ENCODE peak calls at places on chromosomes 5 and 9, in six cellular contexts. One of them, this sample, is unnamed.
A peak's percentile ranks its signal among the peaks of the same experiment; 100 is the strongest.

GRCh38 chr5:64742821-64743220 is 25.7 kb downstream of the SREK1IP1 start:
- DNase-seq in right atrium auricular region: no peak
- DNase-seq in fibroblast of villous mesenchyme: peak; percentile 53
- DNase-seq in coronary artery: no peak
- DNase-seq in BE2C: no peak
- DNase-seq in uterus: no peak
- DNase-seq in this sample: no peak

GRCh38 chr9:221989-222776 is 7.5 kb downstream of the DOCK8 start:
- DNase-seq in coronary artery: no peak
- DNase-seq in uterus: no peak
- DNase-seq in fibroblast of villous mesenchyme: peak; percentile 12
- DNase-seq in right atrium auricular region: no peak
- DNase-seq in BE2C: no peak
- DNase-seq in this sample: no peak

GRCh38 chr5:110054240-110054639 is 364.5 kb downstream of the MAN2A1 start:
- DNase-seq in coronary artery: no peak
- DNase-seq in right atrium auricular region: no peak
- DNase-seq in BE2C: peak; percentile 57
- DNase-seq in fibroblast of villous mesenchyme: peak; percentile 48
- DNase-seq in uterus: no peak
- DNase-seq in this sample: peak; percentile 87

GRCh38 chr9:123316053-123316718 is 39.8 kb upstream of the CRB2 start:
- DNase-seq in uterus: no peak
- DNase-seq in right atrium auricular region: no peak
- DNase-seq in fibroblast of villous mesenchyme: no peak
- DNase-seq in coronary artery: no peak
- DNase-seq in BE2C: no peak
- DNase-seq in this sample: no peak

GRCh38 chr5:103562084-103562452 is 521 bp downstream of the NUDT12 start:
- DNase-seq in uterus: no peak
- DNase-seq in fibroblast of villous mesenchyme: no peak
- DNase-seq in coronary artery: no peak
- DNase-seq in BE2C: no peak
- DNase-seq in right atrium auricular region: no peak
- DNase-seq in this sample: no peak

GRCh38 chr9:136532799-136533774 is 12.8 kb downstream of the NOTCH1 start:
- DNase-seq in uterus: no peak
- DNase-seq in right atrium auricular region: no peak
- DNase-seq in fibroblast of villous mesenchyme: no peak
- DNase-seq in coronary artery: no peak
- DNase-seq in BE2C: no peak
- DNase-seq in this sample: no peak

GRCh38 chr5:149932445-149933350 is 11.9 kb downstream of the PDE6A start:
- DNase-seq in coronary artery: no peak
- DNase-seq in BE2C: peak; percentile 66
- DNase-seq in uterus: no peak
- DNase-seq in fibroblast of villous mesenchyme: no peak
- DNase-seq in right atrium auricular region: no peak
- DNase-seq in this sample: no peak

GRCh38 chr5:50807661-50808060 is 141.2 kb downstream of the PARP8 start:
- DNase-seq in fibroblast of villous mesenchyme: no peak
- DNase-seq in BE2C: no peak
- DNase-seq in right atrium auricular region: no peak
- DNase-seq in uterus: no peak
- DNase-seq in coronary artery: no peak
- DNase-seq in this sample: peak; percentile 79

GRCh38 chr5:80799041-80799440 is 144.3 kb upstream of the DHFR start:
- DNase-seq in fibroblast of villous mesenchyme: no peak
- DNase-seq in uterus: no peak
- DNase-seq in right atrium auricular region: no peak
- DNase-seq in BE2C: no peak
- DNase-seq in coronary artery: no peak
- DNase-seq in this sample: no peak

GRCh38 chr5:156498226-156498965 is 171.4 kb downstream of the SGCD start:
- DNase-seq in BE2C: no peak
- DNase-seq in coronary artery: no peak
- DNase-seq in uterus: no peak
- DNase-seq in right atrium auricular region: no peak
- DNase-seq in fibroblast of villous mesenchyme: no peak
- DNase-seq in this sample: no peak

GRCh38 chr9:121788686-121789366 is 137.4 kb downstream of the DAB2IP start:
- DNase-seq in right atrium auricular region: no peak
- DNase-seq in BE2C: no peak
- DNase-seq in uterus: no peak
- DNase-seq in fibroblast of villous mesenchyme: no peak
- DNase-seq in coronary artery: no peak
- DNase-seq in this sample: no peak

GRCh38 chr5:139147743-139148079 is 50.5 kb downstream of the SIL1 start:
- DNase-seq in coronary artery: no peak
- DNase-seq in fibroblast of villous mesenchyme: peak; percentile 76
- DNase-seq in right atrium auricular region: no peak
- DNase-seq in uterus: peak; percentile 85
- DNase-seq in BE2C: peak; percentile 83
- DNase-seq in this sample: no peak

GRCh38 chr5:139275536-139276297 is 17.8 kb upstream of the MATR3 start:
- DNase-seq in BE2C: no peak
- DNase-seq in right atrium auricular region: no peak
- DNase-seq in fibroblast of villous mesenchyme: no peak
- DNase-seq in coronary artery: no peak
- DNase-seq in uterus: no peak
- DNase-seq in this sample: no peak

GRCh38 chr5:17189381-17190036 is 27.9 kb upstream of the BASP1 start:
- DNase-seq in fibroblast of villous mesenchyme: peak; percentile 92
- DNase-seq in uterus: peak; percentile 61
- DNase-seq in coronary artery: peak; percentile 77
- DNase-seq in BE2C: peak; percentile 84
- DNase-seq in right atrium auricular region: peak; percentile 86
- DNase-seq in this sample: no peak

GRCh38 chr5:172640822-172641358 is at the start of gene NEURL1B:
- DNase-seq in uterus: peak; percentile 83
- DNase-seq in BE2C: peak; percentile 91
- DNase-seq in right atrium auricular region: peak; percentile 73
- DNase-seq in coronary artery: no peak
- DNase-seq in fibroblast of villous mesenchyme: peak; percentile 58
- DNase-seq in this sample: no peak

GRCh38 chr5:174828786-174829510 is 104.6 kb downstream of the MSX2 start:
- DNase-seq in BE2C: no peak
- DNase-seq in uterus: no peak
- DNase-seq in coronary artery: no peak
- DNase-seq in right atrium auricular region: no peak
- DNase-seq in fibroblast of villous mesenchyme: no peak
- DNase-seq in this sample: no peak

GRCh38 chr5:14063691-14064090 is 79.5 kb upstream of the TRIO start:
- DNase-seq in fibroblast of villous mesenchyme: no peak
- DNase-seq in BE2C: no peak
- DNase-seq in coronary artery: no peak
- DNase-seq in uterus: no peak
- DNase-seq in right atrium auricular region: no peak
- DNase-seq in this sample: no peak

GRCh38 chr5:76521240-76521758 is 101.9 kb downstream of the F2RL2 start:
- DNase-seq in uterus: no peak
- DNase-seq in BE2C: no peak
- DNase-seq in right atrium auricular region: no peak
- DNase-seq in fibroblast of villous mesenchyme: peak; percentile 6
- DNase-seq in coronary artery: no peak
- DNase-seq in this sample: no peak

GRCh38 chr5:58019614-58020013 is 440.3 kb downstream of the PLK2 start:
- DNase-seq in right atrium auricular region: peak; percentile 60
- DNase-seq in BE2C: no peak
- DNase-seq in fibroblast of villous mesenchyme: no peak
- DNase-seq in coronary artery: no peak
- DNase-seq in uterus: peak; percentile 37
- DNase-seq in this sample: no peak

GRCh38 chr5:91074615-91075014 is 308.5 kb downstream of the ARRDC3 start:
- DNase-seq in BE2C: no peak
- DNase-seq in fibroblast of villous mesenchyme: peak; percentile 74
- DNase-seq in uterus: no peak
- DNase-seq in coronary artery: no peak
- DNase-seq in right atrium auricular region: no peak
- DNase-seq in this sample: no peak

GRCh38 chr9:36898621-36899020 is 135.4 kb downstream of the PAX5 start:
- DNase-seq in right atrium auricular region: no peak
- DNase-seq in coronary artery: peak; percentile 64
- DNase-seq in BE2C: no peak
- DNase-seq in uterus: no peak
- DNase-seq in fibroblast of villous mesenchyme: no peak
- DNase-seq in this sample: no peak

GRCh38 chr9:130660683-130661460 is 3.5 kb upstream of the PRDM12 start:
- DNase-seq in coronary artery: no peak
- DNase-seq in uterus: no peak
- DNase-seq in BE2C: no peak
- DNase-seq in right atrium auricular region: no peak
- DNase-seq in fibroblast of villous mesenchyme: no peak
- DNase-seq in this sample: no peak

GRCh38 chr9:32722704-32723103 is 60.6 kb upstream of the TMEM215 start:
- DNase-seq in uterus: no peak
- DNase-seq in BE2C: no peak
- DNase-seq in coronary artery: no peak
- DNase-seq in right atrium auricular region: no peak
- DNase-seq in fibroblast of villous mesenchyme: no peak
- DNase-seq in this sample: no peak

GRCh38 chr5:97735209-97735608 is 552.2 kb upstream of the RIOK2 start:
- DNase-seq in BE2C: no peak
- DNase-seq in right atrium auricular region: no peak
- DNase-seq in fibroblast of villous mesenchyme: peak; percentile 32
- DNase-seq in uterus: no peak
- DNase-seq in coronary artery: no peak
- DNase-seq in this sample: no peak

GRCh38 chr9:121743441-121744001 is 92.1 kb downstream of the DAB2IP start:
- DNase-seq in fibroblast of villous mesenchyme: peak; percentile 92
- DNase-seq in BE2C: peak; percentile 76
- DNase-seq in uterus: peak; percentile 86
- DNase-seq in right atrium auricular region: peak; percentile 89
- DNase-seq in coronary artery: peak; percentile 92
- DNase-seq in this sample: peak; percentile 72

GRCh38 chr9:109248133-109248581 is 72.7 kb downstream of the EPB41L4B start:
- DNase-seq in right atrium auricular region: no peak
- DNase-seq in coronary artery: no peak
- DNase-seq in fibroblast of villous mesenchyme: peak; percentile 25
- DNase-seq in BE2C: peak; percentile 16
- DNase-seq in uterus: no peak
- DNase-seq in this sample: no peak

GRCh38 chr9:109250311-109250741 is 70.5 kb downstream of the EPB41L4B start:
- DNase-seq in coronary artery: no peak
- DNase-seq in right atrium auricular region: no peak
- DNase-seq in uterus: no peak
- DNase-seq in fibroblast of villous mesenchyme: no peak
- DNase-seq in BE2C: no peak
- DNase-seq in this sample: no peak

GRCh38 chr9:109251080-109251775 is 69.6 kb downstream of the EPB41L4B start:
- DNase-seq in fibroblast of villous mesenchyme: peak; percentile 11
- DNase-seq in coronary artery: no peak
- DNase-seq in uterus: no peak
- DNase-seq in BE2C: no peak
- DNase-seq in right atrium auricular region: no peak
- DNase-seq in this sample: no peak

GRCh38 chr9:109250771-109251079 is 70.1 kb downstream of the EPB41L4B start:
- DNase-seq in fibroblast of villous mesenchyme: no peak
- DNase-seq in coronary artery: no peak
- DNase-seq in BE2C: no peak
- DNase-seq in right atrium auricular region: no peak
- DNase-seq in uterus: no peak
- DNase-seq in this sample: no peak

DNA sequence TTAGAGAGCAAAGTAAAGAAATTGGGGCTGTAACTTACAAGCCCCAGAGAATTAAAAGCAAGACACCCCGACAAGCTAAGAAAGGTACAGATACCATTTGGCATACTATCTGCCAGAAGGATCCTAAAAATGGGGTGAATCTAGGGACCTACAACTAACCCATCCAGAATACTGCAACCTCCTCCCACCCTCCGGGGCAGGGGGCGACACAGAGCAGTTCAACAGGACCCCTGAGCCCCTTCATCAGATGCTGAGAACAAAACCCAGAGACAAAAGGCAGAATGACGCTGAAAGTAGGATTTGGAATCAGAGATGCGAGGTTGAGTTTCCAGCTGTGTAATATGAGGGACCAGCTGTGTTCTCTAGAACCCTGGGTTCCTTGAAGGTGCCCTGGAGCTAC is 71.2 kb downstream of the EPB41L4B start:
- DNase-seq in coronary artery: no peak
- DNase-seq in fibroblast of villous mesenchyme: no peak
- DNase-seq in BE2C: no peak
- DNase-seq in right atrium auricular region: no peak
- DNase-seq in uterus: no peak
- DNase-seq in this sample: no peak
- TF ChIP-seq CTCF in coronary artery: no peak
- TF ChIP-seq CTCF in fibroblast of villous mesenchyme: no peak
- TF ChIP-seq CTCF in BE2C: peak; percentile 31
- TF ChIP-seq CTCF in right atrium auricular region: no peak
- TF ChIP-seq CTCF in uterus: no peak
- TF ChIP-seq CTCF in this sample: no peak

GRCh38 chr5:40654377-40655006 is 25.2 kb upstream of the PTGER4 start:
- DNase-seq in coronary artery: no peak
- DNase-seq in BE2C: no peak
- DNase-seq in uterus: no peak
- DNase-seq in right atrium auricular region: no peak
- DNase-seq in fibroblast of villous mesenchyme: no peak
- DNase-seq in this sample: no peak
- H3K4me3 ChIP-seq in coronary artery: no peak overlapping the region
- H3K4me3 ChIP-seq in BE2C: no peak overlapping the region
- H3K4me3 ChIP-seq in uterus: no peak overlapping the region
- H3K4me3 ChIP-seq in right atrium auricular region: no peak overlapping the region
- H3K4me3 ChIP-seq in fibroblast of villous mesenchyme: no peak overlapping the region
- H3K4me3 ChIP-seq in this sample: no peak overlapping the region

GRCh38 chr5:148912714-148913398 is 86.4 kb downstream of the ADRB2 start:
- DNase-seq in uterus: no peak
- DNase-seq in coronary artery: no peak
- DNase-seq in fibroblast of villous mesenchyme: peak; percentile 86
- DNase-seq in right atrium auricular region: no peak
- DNase-seq in BE2C: no peak
- DNase-seq in this sample: peak; percentile 96
- TF ChIP-seq CTCF in uterus: no peak
- TF ChIP-seq CTCF in coronary artery: no peak
- TF ChIP-seq CTCF in fibroblast of villous mesenchyme: peak; percentile 21
- TF ChIP-seq CTCF in right atrium auricular region: no peak
- TF ChIP-seq CTCF in BE2C: peak; percentile 46
- TF ChIP-seq CTCF in this sample: peak; percentile 49

GRCh38 chr5:10352404-10353240 is 873 bp upstream of the MARCHF6 start:
- DNase-seq in coronary artery: no peak
- DNase-seq in fibroblast of villous mesenchyme: peak; percentile 54
- DNase-seq in uterus: no peak
- DNase-seq in BE2C: no peak
- DNase-seq in right atrium auricular region: no peak
- DNase-seq in this sample: no peak

GRCh38 chr5:10355071-10355889 is 1.8 kb downstream of the MARCHF6 start:
- DNase-seq in uterus: no peak
- DNase-seq in fibroblast of villous mesenchyme: peak; percentile 55
- DNase-seq in BE2C: no peak
- DNase-seq in right atrium auricular region: no peak
- DNase-seq in coronary artery: no peak
- DNase-seq in this sample: no peak

GRCh38 chr5:10353241-10354047 is at the start of gene MARCHF6:
- DNase-seq in coronary artery: peak; percentile 94
- DNase-seq in BE2C: peak; percentile 99
- DNase-seq in uterus: peak; percentile 95
- DNase-seq in fibroblast of villous mesenchyme: peak; percentile 91
- DNase-seq in right atrium auricular region: peak; percentile 93
- DNase-seq in this sample: no peak

GRCh38 chr5:10351882-10352395 is 1.6 kb upstream of the MARCHF6 start:
- DNase-seq in BE2C: no peak
- DNase-seq in coronary artery: no peak
- DNase-seq in right atrium auricular region: peak; percentile 57
- DNase-seq in uterus: no peak
- DNase-seq in fibroblast of villous mesenchyme: no peak
- DNase-seq in this sample: no peak

GRCh38 chr5:10354048-10354872 is 765 bp downstream of the MARCHF6 start:
- DNase-seq in right atrium auricular region: peak; percentile 59
- DNase-seq in fibroblast of villous mesenchyme: peak; percentile 64
- DNase-seq in BE2C: peak; percentile 68
- DNase-seq in coronary artery: no peak
- DNase-seq in uterus: no peak
- DNase-seq in this sample: no peak
- H3K4me3 ChIP-seq in right atrium auricular region: peak overlapping the region; percentile 89
- H3K4me3 ChIP-seq in fibroblast of villous mesenchyme: peak overlapping the region; percentile 87
- H3K4me3 ChIP-seq in BE2C: peak overlapping the region; percentile 74
- H3K4me3 ChIP-seq in coronary artery: peak overlapping the region; percentile 99
- H3K4me3 ChIP-seq in uterus: peak overlapping the region; percentile 80
- H3K4me3 ChIP-seq in this sample: peak overlapping the region; percentile 87